ENCODE peak calls at places on chromosomes 2 and 18, in ten cellular contexts. G, Y, I, N, D, F, E, J, P and K are unnamed samples.

GRCh38 chr2:157903626-157904025 is 27.5 kb upstream of the ACVR1 start:
- DNase-seq in G (no peak), N (no peak), J (no peak), E (peak), I (no peak), P (no peak), Y (no peak), D (no peak), F (no peak), K (peak)

GRCh38 chr2:101956465-101957030 is 35.2 kb upstream of the IL1R2 start:
- DNase-seq in E (peak), G (no peak), I (no peak), D (no peak), Y (no peak), F (no peak), N (no peak), J (no peak), P (no peak), K (peak)

GRCh38 chr18:55794288-55795052 is 206.5 kb upstream of the TCF4 start:
- DNase-seq in N (no peak), Y (no peak), I (no peak), P (no peak), G (no peak), E (peak), F (no peak), D (no peak), J (peak), K (peak)

GRCh38 chr18:22814329-22814703 is 118.8 kb upstream of the RBBP8 start:
- DNase-seq in G (no peak), J (no peak), Y (no peak), I (no peak), D (no peak), E (no peak), F (no peak), P (no peak), N (no peak), K (no peak)

GRCh38 chr2:1772868-1773267 is 28.6 kb upstream of the PXDN start:
- DNase-seq in Y (no peak), N (no peak), G (no peak), D (no peak), P (no peak), I (no peak), F (no peak), E (no peak), J (no peak), K (no peak)

GRCh38 chr2:96092896-96093295 is 23.5 kb downstream of the ADRA2B start:
- DNase-seq in G (no peak), Y (no peak), D (no peak), F (no peak), P (no peak), J (no peak), N (no peak), E (no peak), I (no peak), K (no peak)

GRCh38 chr2:12074126-12074883 is 327.9 kb downstream of the LPIN1 start:
- DNase-seq in G (no peak), N (no peak), P (no peak), Y (no peak), J (no peak), I (no peak), D (peak), F (no peak), E (no peak), K (no peak)

GRCh38 chr2:205276071-205276777 is 406.1 kb upstream of the NRP2 start:
- DNase-seq in I (no peak), N (no peak), J (no peak), E (no peak), P (no peak), D (no peak), G (no peak), Y (no peak), F (no peak), K (peak)

GRCh38 chr2:65420712-65421431 is 11.5 kb downstream of the SPRED2 start:
- DNase-seq in I (peak), F (no peak), N (peak), J (peak), D (no peak), P (no peak), G (peak), E (peak), Y (peak), K (peak)

GRCh38 chr2:230874456-230874855 is 9.7 kb downstream of the ITM2C start:
- DNase-seq in N (no peak), D (no peak), G (no peak), P (no peak), Y (no peak), J (no peak), F (no peak), E (no peak), I (no peak), K (no peak)

GRCh38 chr2:159211447-159212396 is 74.8 kb downstream of the WDSUB1 start:
- DNase-seq in N (no peak), I (no peak), J (no peak), G (no peak), F (no peak), E (no peak), Y (no peak), D (no peak), P (no peak), K (no peak)

GRCh38 chr2:127220102-127220806 is at the start of gene CYP27C1:
- DNase-seq in P (no peak), D (peak), Y (peak), E (peak), I (peak), N (peak), G (no peak), J (no peak), F (peak), K (peak)

GRCh38 chr2:51483720-51484119 is 451.8 kb upstream of the NRXN1 start:
- DNase-seq in I (no peak), Y (no peak), F (no peak), G (no peak), P (no peak), E (no peak), J (no peak), D (no peak), N (no peak), K (no peak)

GRCh38 chr2:191544511-191545062 is 133.3 kb upstream of the NABP1 start:
- DNase-seq in E (no peak), G (no peak), P (no peak), J (no peak), N (no peak), Y (no peak), D (no peak), F (no peak), I (no peak), K (no peak)